ENCODE peak calls at places on chromosomes 6 and 20, in eight cellular contexts. One of them, this sample, is unnamed.

GRCh38 chr6:3337521-3338350 is 79.0 kb downstream of the PSMG4 start:
- DNase-seq in heart left ventricle: no peak
- DNase-seq in right lobe of liver: no peak
- DNase-seq in IMR-90: peak; percentile 56
- DNase-seq in Calu3: peak; percentile 20
- DNase-seq in left ventricle myocardium inferior: no peak
- DNase-seq in GM10248: peak; percentile 52
- DNase-seq in GM13977: no peak
- DNase-seq in this sample: no peak

GRCh38 chr6:88376759-88377387 is 210.7 kb upstream of the CNR1 start:
- DNase-seq in heart left ventricle: no peak
- DNase-seq in right lobe of liver: no peak
- DNase-seq in IMR-90: peak; percentile 6
- DNase-seq in Calu3: no peak
- DNase-seq in left ventricle myocardium inferior: no peak
- DNase-seq in GM10248: no peak
- DNase-seq in GM13977: no peak
- DNase-seq in this sample: no peak

GRCh38 chr6:154974485-154975149 is 20.5 kb upstream of the TIAM2 start:
- DNase-seq in heart left ventricle: no peak
- DNase-seq in right lobe of liver: no peak
- DNase-seq in IMR-90: no peak
- DNase-seq in Calu3: no peak
- DNase-seq in left ventricle myocardium inferior: no peak
- DNase-seq in GM10248: no peak
- DNase-seq in GM13977: no peak
- DNase-seq in this sample: no peak

GRCh38 chr20:22321191-22321590 is 263.2 kb downstream of the FOXA2 start:
- DNase-seq in heart left ventricle: no peak
- DNase-seq in right lobe of liver: no peak
- DNase-seq in IMR-90: no peak
- DNase-seq in Calu3: no peak
- DNase-seq in left ventricle myocardium inferior: no peak
- DNase-seq in GM10248: no peak
- DNase-seq in GM13977: no peak
- DNase-seq in this sample: no peak

GRCh38 chr20:11948809-11949208 is 31.1 kb downstream of the BTBD3 start:
- DNase-seq in heart left ventricle: no peak
- DNase-seq in right lobe of liver: no peak
- DNase-seq in IMR-90: no peak
- DNase-seq in Calu3: no peak
- DNase-seq in left ventricle myocardium inferior: no peak
- DNase-seq in GM10248: no peak
- DNase-seq in GM13977: no peak
- DNase-seq in this sample: no peak

GRCh38 chr6:89501239-89501638 is 68.3 kb downstream of the ANKRD6 start:
- DNase-seq in heart left ventricle: no peak
- DNase-seq in right lobe of liver: no peak
- DNase-seq in IMR-90: no peak
- DNase-seq in Calu3: no peak
- DNase-seq in left ventricle myocardium inferior: no peak
- DNase-seq in GM10248: no peak
- DNase-seq in GM13977: no peak
- DNase-seq in this sample: no peak

GRCh38 chr6:43325876-43326275 is 17.2 kb upstream of the CRIP3 start:
- DNase-seq in heart left ventricle: no peak
- DNase-seq in right lobe of liver: no peak
- DNase-seq in IMR-90: no peak
- DNase-seq in Calu3: no peak
- DNase-seq in left ventricle myocardium inferior: no peak
- DNase-seq in GM10248: no peak
- DNase-seq in GM13977: no peak
- DNase-seq in this sample: no peak

GRCh38 chr6:14858808-14859207 is 387.1 kb upstream of the JARID2 start:
- DNase-seq in heart left ventricle: no peak
- DNase-seq in right lobe of liver: no peak
- DNase-seq in IMR-90: no peak
- DNase-seq in Calu3: no peak
- DNase-seq in left ventricle myocardium inferior: no peak
- DNase-seq in GM10248: no peak
- DNase-seq in GM13977: no peak
- DNase-seq in this sample: no peak

GRCh38 chr6:126886106-126886505 is 232.4 kb upstream of the RSPO3 start:
- DNase-seq in heart left ventricle: no peak
- DNase-seq in right lobe of liver: no peak
- DNase-seq in IMR-90: no peak
- DNase-seq in Calu3: no peak
- DNase-seq in left ventricle myocardium inferior: no peak
- DNase-seq in GM10248: no peak
- DNase-seq in GM13977: no peak
- DNase-seq in this sample: no peak

GRCh38 chr20:373171-373890 is 7.2 kb upstream of the TRIB3 start:
- DNase-seq in heart left ventricle: peak; percentile 60
- DNase-seq in right lobe of liver: no peak
- DNase-seq in IMR-90: peak; percentile 92
- DNase-seq in Calu3: no peak
- DNase-seq in left ventricle myocardium inferior: no peak
- DNase-seq in GM10248: no peak
- DNase-seq in GM13977: no peak
- DNase-seq in this sample: no peak

GRCh38 chr6:138971601-138972000 is 16.5 kb downstream of the REPS1 start:
- DNase-seq in heart left ventricle: no peak
- DNase-seq in right lobe of liver: no peak
- DNase-seq in IMR-90: peak; percentile 12
- DNase-seq in Calu3: no peak
- DNase-seq in left ventricle myocardium inferior: no peak
- DNase-seq in GM10248: no peak
- DNase-seq in GM13977: no peak
- DNase-seq in this sample: no peak

GRCh38 chr6:39558079-39558478 is 167.1 kb downstream of the KIF6 start:
- DNase-seq in heart left ventricle: no peak
- DNase-seq in right lobe of liver: no peak
- DNase-seq in IMR-90: no peak
- DNase-seq in Calu3: no peak
- DNase-seq in left ventricle myocardium inferior: no peak
- DNase-seq in GM10248: no peak
- DNase-seq in GM13977: no peak
- DNase-seq in this sample: no peak

GRCh38 chr20:33866398-33867079 is 55.4 kb downstream of the CHMP4B start:
- DNase-seq in heart left ventricle: no peak
- DNase-seq in right lobe of liver: no peak
- DNase-seq in IMR-90: no peak
- DNase-seq in Calu3: no peak
- DNase-seq in left ventricle myocardium inferior: no peak
- DNase-seq in GM10248: no peak
- DNase-seq in GM13977: no peak
- DNase-seq in this sample: no peak

GRCh38 chr6:111061493-111061892 is 25.8 kb upstream of the SLC16A10 start:
- DNase-seq in heart left ventricle: no peak
- DNase-seq in right lobe of liver: no peak
- DNase-seq in IMR-90: peak; percentile 12
- DNase-seq in Calu3: no peak
- DNase-seq in left ventricle myocardium inferior: no peak
- DNase-seq in GM10248: no peak
- DNase-seq in GM13977: no peak
- DNase-seq in this sample: no peak

GRCh38 chr20:58017237-58017969 is 211.1 kb downstream of the ANKRD60 start:
- DNase-seq in heart left ventricle: peak; percentile 54
- DNase-seq in right lobe of liver: no peak
- DNase-seq in IMR-90: peak; percentile 1
- DNase-seq in Calu3: peak; percentile 99
- DNase-seq in left ventricle myocardium inferior: no peak
- DNase-seq in GM10248: no peak
- DNase-seq in GM13977: no peak
- DNase-seq in this sample: no peak

GRCh38 chr6:36724514-36725385 is 27.1 kb downstream of the RAB44 start:
- DNase-seq in heart left ventricle: peak; percentile 63
- DNase-seq in right lobe of liver: peak; percentile 76
- DNase-seq in IMR-90: peak; percentile 65
- DNase-seq in Calu3: peak; percentile 89
- DNase-seq in left ventricle myocardium inferior: peak; percentile 56
- DNase-seq in GM10248: peak; percentile 71
- DNase-seq in GM13977: peak; percentile 67
- DNase-seq in this sample: peak; percentile 54

DNA sequence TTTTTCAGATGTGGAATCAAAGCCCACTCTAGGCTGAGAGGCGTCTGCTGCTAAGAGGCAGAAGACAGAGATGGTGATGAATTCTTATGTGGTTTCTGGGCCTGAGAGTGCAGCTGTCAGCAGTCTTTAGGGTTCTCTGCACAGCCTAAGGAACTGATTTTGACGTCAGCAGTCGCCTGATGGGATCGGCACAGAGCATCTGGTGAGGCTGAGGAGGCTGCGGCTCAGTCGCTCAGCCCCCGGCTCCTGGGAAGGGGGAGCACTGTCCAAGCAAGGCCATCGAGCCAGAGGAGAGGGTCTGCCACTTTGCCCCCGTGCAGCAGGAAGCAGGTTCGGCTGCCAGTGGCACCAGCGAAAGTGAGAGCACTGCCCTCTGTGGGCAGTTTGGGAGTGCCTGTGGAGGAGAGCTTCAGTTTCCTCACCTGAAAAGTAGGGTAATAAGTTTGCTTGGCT is 92.5 kb downstream of the TCP11 start:
- DNase-seq in heart left ventricle: peak; percentile 65
- DNase-seq in right lobe of liver: no peak
- DNase-seq in IMR-90: peak; percentile 94
- DNase-seq in Calu3: no peak
- DNase-seq in left ventricle myocardium inferior: no peak
- DNase-seq in GM10248: peak; percentile 30
- DNase-seq in GM13977: no peak
- DNase-seq in this sample: no peak
- TF ChIP-seq CTCF in heart left ventricle: no peak
- TF ChIP-seq CTCF in right lobe of liver: no peak
- TF ChIP-seq CTCF in IMR-90: peak; percentile 21
- TF ChIP-seq CTCF in Calu3: no peak
- TF ChIP-seq CTCF in left ventricle myocardium inferior: peak; percentile 33
- TF ChIP-seq CTCF in GM10248: peak; percentile 22
- TF ChIP-seq CTCF in GM13977: peak; percentile 33
- TF ChIP-seq CTCF in this sample: peak; percentile 58

DNA sequence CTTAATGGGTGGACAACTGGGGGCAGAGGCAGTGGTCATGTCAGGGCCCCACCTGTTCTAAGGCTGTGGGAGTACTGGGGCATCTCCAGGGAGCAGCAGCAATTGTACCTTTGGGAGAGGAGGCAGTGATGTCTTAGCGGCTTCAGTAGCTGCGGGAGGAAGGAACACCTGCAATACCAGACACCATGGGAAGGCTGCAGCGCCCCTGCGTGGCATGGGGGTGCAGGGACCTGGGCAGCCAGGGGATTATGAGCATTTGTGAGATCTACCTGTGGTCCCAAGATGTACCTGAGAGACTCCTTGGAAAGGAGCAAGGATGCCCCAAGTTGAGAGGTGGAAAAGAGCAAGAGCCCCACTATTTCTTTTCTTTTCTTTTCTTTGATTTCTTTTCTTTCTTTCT is 112.1 kb upstream of the GPR6 start:
- DNase-seq in heart left ventricle: no peak
- DNase-seq in right lobe of liver: no peak
- DNase-seq in IMR-90: no peak
- DNase-seq in Calu3: no peak
- DNase-seq in left ventricle myocardium inferior: no peak
- DNase-seq in GM10248: no peak
- DNase-seq in GM13977: no peak
- DNase-seq in this sample: no peak
- TF ChIP-seq CTCF in heart left ventricle: no peak
- TF ChIP-seq CTCF in right lobe of liver: no peak
- TF ChIP-seq CTCF in IMR-90: no peak
- TF ChIP-seq CTCF in Calu3: no peak
- TF ChIP-seq CTCF in left ventricle myocardium inferior: no peak
- TF ChIP-seq CTCF in GM10248: no peak
- TF ChIP-seq CTCF in GM13977: peak; percentile 25
- TF ChIP-seq CTCF in this sample: no peak

GRCh38 chr20:37934634-37935010 is 31.7 kb downstream of the VSTM2L start:
- DNase-seq in heart left ventricle: no peak
- DNase-seq in right lobe of liver: no peak
- DNase-seq in IMR-90: no peak
- DNase-seq in Calu3: no peak
- DNase-seq in left ventricle myocardium inferior: no peak
- DNase-seq in GM10248: no peak
- DNase-seq in GM13977: no peak
- DNase-seq in this sample: no peak
- TF ChIP-seq CTCF in heart left ventricle: no peak
- TF ChIP-seq CTCF in right lobe of liver: no peak
- TF ChIP-seq CTCF in IMR-90: no peak
- TF ChIP-seq CTCF in Calu3: no peak
- TF ChIP-seq CTCF in left ventricle myocardium inferior: no peak
- TF ChIP-seq CTCF in GM10248: no peak
- TF ChIP-seq CTCF in GM13977: no peak
- TF ChIP-seq CTCF in this sample: no peak

GRCh38 chr20:37390503-37390890 is 44.6 kb downstream of the SRC start:
- DNase-seq in heart left ventricle: no peak
- DNase-seq in right lobe of liver: no peak
- DNase-seq in IMR-90: no peak
- DNase-seq in Calu3: no peak
- DNase-seq in left ventricle myocardium inferior: no peak
- DNase-seq in GM10248: no peak
- DNase-seq in GM13977: no peak
- DNase-seq in this sample: peak; percentile 18

GRCh38 chr20:37390891-37391525 is 45.1 kb downstream of the SRC start:
- DNase-seq in heart left ventricle: no peak
- DNase-seq in right lobe of liver: peak; percentile 41
- DNase-seq in IMR-90: no peak
- DNase-seq in Calu3: no peak
- DNase-seq in left ventricle myocardium inferior: no peak
- DNase-seq in GM10248: no peak
- DNase-seq in GM13977: no peak
- DNase-seq in this sample: peak; percentile 81

GRCh38 chr20:37393196-37393862 is 47.4 kb downstream of the SRC start:
- DNase-seq in heart left ventricle: no peak
- DNase-seq in right lobe of liver: peak; percentile 78
- DNase-seq in IMR-90: no peak
- DNase-seq in Calu3: no peak
- DNase-seq in left ventricle myocardium inferior: no peak
- DNase-seq in GM10248: no peak
- DNase-seq in GM13977: no peak
- DNase-seq in this sample: no peak

GRCh38 chr20:37393863-37394542 is 48.1 kb downstream of the SRC start:
- DNase-seq in heart left ventricle: no peak
- DNase-seq in right lobe of liver: peak; percentile 53
- DNase-seq in IMR-90: no peak
- DNase-seq in Calu3: no peak
- DNase-seq in left ventricle myocardium inferior: no peak
- DNase-seq in GM10248: no peak
- DNase-seq in GM13977: no peak
- DNase-seq in this sample: peak; percentile 92

DNA sequence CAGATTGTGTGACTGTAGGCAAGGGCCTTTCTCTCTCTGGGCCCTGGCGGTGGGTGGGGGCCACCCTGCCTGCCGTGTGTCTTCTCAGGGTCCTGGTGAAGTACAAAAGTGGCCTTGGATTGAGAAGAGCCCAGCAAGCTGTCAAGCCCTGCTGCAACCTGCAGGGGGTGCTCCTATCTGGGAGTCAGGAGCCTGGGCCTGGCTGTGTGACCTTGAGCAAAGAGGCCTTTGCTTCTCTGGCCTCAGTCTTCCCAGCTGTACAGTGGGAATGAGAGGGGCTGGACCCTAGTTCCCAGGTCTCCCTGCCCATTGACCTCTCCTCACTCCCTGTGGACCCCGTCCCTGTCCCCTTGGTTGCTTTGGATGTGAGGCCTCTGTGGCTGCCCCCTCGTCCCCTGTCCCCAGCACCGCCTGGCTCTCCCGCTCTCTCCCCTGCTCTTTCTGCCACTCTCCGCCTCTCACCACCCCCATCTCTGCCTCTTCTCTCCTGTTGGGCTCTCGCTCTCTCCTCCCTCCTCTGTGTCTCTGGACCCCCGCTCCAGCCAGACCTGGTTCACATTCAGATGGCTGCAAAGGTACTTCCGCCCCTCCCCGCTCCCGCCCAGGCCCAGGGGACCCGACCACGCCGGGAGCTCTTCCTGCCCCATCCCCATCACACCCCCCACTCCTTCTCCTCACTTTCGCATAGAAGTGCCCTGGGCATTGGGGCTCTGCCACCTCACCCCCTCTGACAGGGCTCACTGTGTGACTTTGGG is 46.7 kb downstream of the SRC start:
- DNase-seq in heart left ventricle: no peak
- DNase-seq in right lobe of liver: peak; percentile 49
- DNase-seq in IMR-90: no peak
- DNase-seq in Calu3: no peak
- DNase-seq in left ventricle myocardium inferior: no peak
- DNase-seq in GM10248: no peak
- DNase-seq in GM13977: no peak
- DNase-seq in this sample: peak; percentile 72
- TF ChIP-seq CTCF in heart left ventricle: no peak
- TF ChIP-seq CTCF in right lobe of liver: peak; percentile 37
- TF ChIP-seq CTCF in IMR-90: peak; percentile 39
- TF ChIP-seq CTCF in Calu3: peak; percentile 30
- TF ChIP-seq CTCF in left ventricle myocardium inferior: no peak
- TF ChIP-seq CTCF in GM10248: peak; percentile 52
- TF ChIP-seq CTCF in GM13977: peak; percentile 60
- TF ChIP-seq CTCF in this sample: peak; percentile 61

This sample was measured in chondrocyte.